ENCODE peak calls at places on chromosome 5, in ten cellular contexts. M is NT2/D1; Z is prostate gland; T is pancreas; J is uterus; R is left lung; L is CD8-positive, alpha-beta T cell; H is fibroblast of lung; P is HCT116; E is SK-N-SH. N is an unnamed sample. For H3K4me1, the result is how much of the 10 kb centered on the place peaks cover.

GRCh38 chr5:154251529-154251928 is 61.0 kb downstream of the GALNT10 start:
- DNase-seq in M (no peak), Z (no peak), T (no peak), J (no peak), R (no peak), L (no peak), H (no peak), P (no peak), E (no peak), N (no peak)

GRCh38 chr5:10689391-10690081 is 71.5 kb downstream of the DAP start:
- DNase-seq in M (peak), Z (no peak), T (no peak), J (no peak), R (no peak), L (no peak), H (peak), P (no peak), E (peak), N (no peak)

GRCh38 chr5:72441861-72442540 is 65.2 kb downstream of the ZNF366 start:
- DNase-seq in M (no peak), Z (no peak), T (no peak), J (no peak), R (no peak), L (no peak), H (peak), P (peak), E (no peak), N (no peak)

GRCh38 chr5:167694562-167694961 is 596.9 kb upstream of the WWC1 start:
- DNase-seq in M (no peak), Z (no peak), T (no peak), J (no peak), R (no peak), L (no peak), H (peak), P (no peak), E (no peak), N (no peak)

GRCh38 chr5:2756211-2756746 is 4.8 kb upstream of the IRX2 start:
- DNase-seq in M (no peak), Z (no peak), T (no peak), J (no peak), R (peak), L (no peak), H (peak), P (no peak), E (no peak), N (peak)

GRCh38 chr5:91126448-91126847 is 256.7 kb downstream of the ARRDC3 start:
- DNase-seq in M (no peak), Z (peak), T (no peak), J (no peak), R (no peak), L (no peak), H (peak), P (no peak), E (no peak), N (no peak)

GRCh38 chr5:148976569-148977321 is 86.1 kb downstream of the SH3TC2 start:
- DNase-seq in M (peak), Z (peak), T (no peak), J (no peak), R (no peak), L (no peak), H (peak), P (no peak), E (no peak), N (no peak)

GRCh38 chr5:149379177-149379761 is at the start of gene IL17B:
- DNase-seq in M (no peak), Z (no peak), T (no peak), J (no peak), R (no peak), L (no peak), H (no peak), P (no peak), E (peak), N (no peak)

GRCh38 chr5:179301796-179302195 is 43.5 kb downstream of the ADAMTS2 start:
- DNase-seq in M (no peak), Z (no peak), T (no peak), J (peak), R (peak), L (no peak), H (no peak), P (no peak), E (no peak), N (peak)

GRCh38 chr5:116970318-116970717 is 395.7 kb upstream of the SEMA6A start:
- DNase-seq in M (no peak), Z (no peak), T (no peak), J (no peak), R (no peak), L (no peak), H (no peak), P (no peak), E (peak), N (no peak)

GRCh38 chr5:178477224-178478201 is 112.7 kb downstream of the COL23A1 start:
- DNase-seq in M (no peak), Z (no peak), T (no peak), J (no peak), R (no peak), L (no peak), H (no peak), P (no peak), E (no peak), N (no peak)

GRCh38 chr5:117594165-117594564 is 1019.5 kb upstream of the SEMA6A start:
- DNase-seq in M (no peak), Z (no peak), T (no peak), J (no peak), R (no peak), L (no peak), H (no peak), P (no peak), E (no peak), N (no peak)

GRCh38 chr5:2153350-2153749 is 270.6 kb upstream of the IRX4 start:
- DNase-seq in M (no peak), Z (no peak), T (no peak), J (no peak), R (no peak), L (no peak), H (no peak), P (no peak), E (no peak), N (no peak)

GRCh38 chr5:4647955-4648354 is 492.2 kb upstream of the ADAMTS16 start:
- DNase-seq in M (no peak), Z (no peak), T (no peak), J (no peak), R (no peak), L (no peak), H (no peak), P (no peak), E (no peak), N (no peak)

GRCh38 chr5:566636-567309 is 42.5 kb upstream of the SLC9A3 start:
- DNase-seq in M (no peak), Z (no peak), T (no peak), J (no peak), R (no peak), L (peak), H (no peak), P (no peak), E (no peak), N (no peak)

GRCh38 chr5:176817864-176818377 is 7.6 kb downstream of the UNC5A start:
- DNase-seq in M (peak), Z (no peak), T (no peak), J (no peak), R (no peak), L (no peak), H (no peak), P (no peak), E (peak), N (peak)

GRCh38 chr5:10262121-10262774 is 12.2 kb downstream of the CCT5 start:
- DNase-seq in M (no peak), Z (no peak), T (no peak), J (no peak), R (no peak), L (no peak), H (no peak), P (no peak), E (no peak), N (no peak)

GRCh38 chr5:66013906-66014305 is 87.5 kb downstream of the ERBIN start:
- DNase-seq in M (no peak), Z (no peak), T (no peak), J (no peak), R (no peak), L (no peak), H (no peak), P (no peak), E (no peak), N (no peak)

GRCh38 chr5:144002866-144003265 is 167.6 kb downstream of the YIPF5 start:
- DNase-seq in M (no peak), Z (no peak), T (no peak), J (no peak), R (no peak), L (no peak), H (no peak), P (no peak), E (no peak), N (no peak)

GRCh38 chr5:41291323-41291722 is 78.0 kb upstream of the C6 start:
- DNase-seq in M (no peak), Z (no peak), T (no peak), J (no peak), R (no peak), L (no peak), H (no peak), P (no peak), E (no peak), N (no peak)

GRCh38 chr5:115264786-115265185 is 2.1 kb upstream of the PGGT1B start:
- DNase-seq in M (no peak), Z (no peak), T (no peak), J (no peak), R (peak), L (no peak), H (no peak), P (no peak), E (no peak), N (no peak)

GRCh38 chr5:6632324-6632930 is 417 bp downstream of the NSUN2 start:
- DNase-seq in M (no peak), Z (no peak), T (no peak), J (no peak), R (no peak), L (no peak), H (no peak), P (no peak), E (no peak), N (peak)

GRCh38 chr5:178118345-178118744 is 5.0 kb downstream of the N4BP3 start:
- DNase-seq in M (no peak), Z (no peak), T (no peak), J (no peak), R (no peak), L (no peak), H (no peak), P (no peak), E (no peak), N (no peak)

GRCh38 chr5:151126199-151126645 is 31.4 kb downstream of the ANXA6 start:
- DNase-seq in M (peak), Z (peak), T (peak), J (peak), R (peak), L (peak), H (peak), P (peak), E (peak), N (peak)

GRCh38 chr5:24142346-24142745 is 502.4 kb downstream of the CDH10 start:
- DNase-seq in M (no peak), Z (no peak), T (no peak), J (no peak), R (no peak), L (no peak), H (no peak), P (no peak), E (no peak), N (no peak)

GRCh38 chr5:83430130-83431010 is 41.2 kb upstream of the VCAN start:
- DNase-seq in M (peak), Z (peak), T (peak), J (peak), R (no peak), L (peak), H (peak), P (peak), E (peak), N (peak)

GRCh38 chr5:147767048-147767447 is 15.5 kb downstream of the JAKMIP2 start:
- DNase-seq in M (no peak), Z (no peak), T (no peak), J (no peak), R (no peak), L (no peak), H (no peak), P (no peak), E (no peak), N (no peak)
- H3K4me1 ChIP-seq in M (under half), Z (under half), T (under half), J (under half), R (under half), L (under half), H (under half), P (under half), E (under half), N (under half)

DNA sequence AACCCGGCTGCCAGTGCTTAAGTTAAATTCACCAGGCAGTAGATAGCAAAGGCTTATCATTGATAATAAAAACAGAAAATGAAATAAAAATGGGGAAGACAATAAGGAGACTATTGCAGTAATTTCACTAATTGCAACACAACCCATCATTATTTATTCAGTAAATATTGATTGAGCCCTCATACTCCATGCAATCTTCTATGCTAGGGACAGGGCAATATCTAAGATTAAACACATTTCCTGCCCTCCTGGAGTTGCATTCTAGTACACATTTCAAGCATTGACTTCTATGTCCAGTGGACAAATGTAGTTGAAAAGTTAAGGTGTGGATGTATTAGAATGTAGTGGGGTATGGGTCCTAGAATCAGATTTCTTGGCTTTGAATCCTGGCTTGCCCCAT is 12.8 kb downstream of the MEGF10 start:
- DNase-seq in M (no peak), Z (no peak), T (no peak), J (no peak), R (no peak), L (no peak), H (no peak), P (no peak), E (no peak), N (no peak)
- H3K4me1 ChIP-seq in M (under half), Z (under half), T (under half), J (under half), R (under half), L (under half), H (under half), P (under half), E (under half), N (under half)

GRCh38 chr5:131539251-131539650 is 95.8 kb downstream of the RAPGEF6 start:
- DNase-seq in M (no peak), Z (no peak), T (no peak), J (no peak), R (no peak), L (no peak), H (no peak), P (no peak), E (no peak), N (no peak)
- H3K4me1 ChIP-seq in M (under half), Z (under half), T (under half), J (under half), R (under half), L (half or more), H (under half), P (under half), E (under half), N (under half)

DNA sequence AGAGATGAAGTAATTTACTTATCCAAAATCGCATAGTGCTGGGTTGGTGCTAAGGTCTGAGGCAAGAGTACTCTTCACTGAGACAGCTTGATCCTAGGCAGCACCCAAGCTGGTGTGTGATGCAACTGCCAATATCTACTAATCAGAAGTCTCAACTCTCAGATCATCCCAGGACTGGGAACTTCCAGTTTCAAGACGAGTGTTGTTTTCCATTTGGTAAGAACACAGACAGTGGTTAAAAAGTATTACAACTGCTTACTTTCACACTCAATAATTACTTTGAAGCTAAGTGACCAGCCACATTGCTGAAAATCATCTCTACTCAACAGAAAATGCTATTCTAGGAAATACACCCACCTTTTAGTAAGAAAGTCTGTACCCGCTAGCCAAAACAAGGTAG is 45.3 kb downstream of the FBXW11 start:
- DNase-seq in M (no peak), Z (no peak), T (no peak), J (no peak), R (no peak), L (no peak), H (no peak), P (no peak), E (no peak), N (no peak)
- H3K4me1 ChIP-seq in M (under half), Z (under half), T (under half), J (under half), R (under half), L (under half), H (under half), P (under half), E (under half), N (under half)

GRCh38 chr5:76542236-76542635 is 81.0 kb downstream of the F2RL2 start:
- DNase-seq in M (no peak), Z (no peak), T (no peak), J (no peak), R (no peak), L (no peak), H (no peak), P (no peak), E (no peak), N (no peak)
- H3K4me1 ChIP-seq in M (under half), Z (under half), T (under half), J (under half), R (under half), L (half or more), H (under half), P (under half), E (under half), N (half or more)

DNA sequence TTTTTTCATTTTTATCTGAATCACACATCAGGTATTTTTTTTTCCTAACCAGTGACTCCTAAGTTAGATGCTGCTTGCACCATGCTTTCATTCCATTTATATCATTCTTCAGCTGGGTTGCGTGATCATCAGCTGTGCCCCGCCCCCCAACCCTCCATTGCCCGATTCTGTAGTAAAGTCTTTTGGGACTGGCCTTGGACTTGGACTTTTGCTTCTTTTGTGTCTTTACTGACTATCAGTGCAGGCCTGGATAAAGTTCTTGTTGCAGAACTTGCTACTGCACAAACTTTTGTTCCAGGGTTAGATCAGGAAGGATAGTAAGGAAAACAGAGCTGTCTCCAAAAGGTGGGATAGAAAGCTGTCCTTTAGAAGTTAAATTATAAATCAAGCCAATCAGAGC is 38.5 kb downstream of the SLC22A5 start:
- DNase-seq in M (no peak), Z (no peak), T (no peak), J (no peak), R (no peak), L (no peak), H (no peak), P (no peak), E (no peak), N (no peak)
- H3K4me1 ChIP-seq in M (under half), Z (under half), T (under half), J (under half), R (under half), L (half or more), H (under half), P (under half), E (under half), N (under half)